ENCODE peak calls at places on chromosomes 3 and 15, in ten cellular contexts. G is NCI-H146; Q is T-helper 17 cell; F is HS-5; K is stimulated activated CD4-positive, alpha-beta T cell treated with anti-CD3 and anti-CD28 coated beads, TNF-alpha, amount 100 ng/mL, for 1 hour; P is hippocampal formation; B is astrocyte of the spinal cord; D is HT-29; R is fibroblast of mammary gland; M is sciatic nerve. S is an unnamed sample.

GRCh38 chr15:33206366-33206765 is 11.9 kb upstream of the FMN1 start:
- DNase-seq in G (no peak), Q (no peak), F (no peak), K (no peak), P (no peak), B (no peak), D (no peak), R (no peak), M (no peak), S (no peak)

GRCh38 chr15:36914962-36915808 is 185.2 kb downstream of the MEIS2 start:
- DNase-seq in G (no peak), Q (no peak), F (no peak), K (no peak), P (no peak), B (no peak), D (no peak), R (no peak), M (no peak), S (no peak)

GRCh38 chr15:80559761-80560160 is 135.3 kb upstream of the ABHD17C start:
- DNase-seq in G (no peak), Q (no peak), F (no peak), K (no peak), P (no peak), B (no peak), D (no peak), R (no peak), M (no peak), S (no peak)

GRCh38 chr3:178551916-178552321 is 15.7 kb downstream of the KCNMB2 start:
- DNase-seq in G (no peak), Q (no peak), F (no peak), K (no peak), P (no peak), B (peak), D (no peak), R (peak), M (no peak), S (no peak)

GRCh38 chr3:22159004-22159695 is 408.1 kb upstream of the ZNF385D start:
- DNase-seq in G (no peak), Q (no peak), F (no peak), K (no peak), P (no peak), B (no peak), D (peak), R (no peak), M (no peak), S (no peak)

GRCh38 chr15:101612676-101613075 is 39.5 kb downstream of the TM2D3 start:
- DNase-seq in G (no peak), Q (no peak), F (no peak), K (no peak), P (no peak), B (no peak), D (no peak), R (no peak), M (no peak), S (no peak)

GRCh38 chr3:78718707-78719106 is 1049.1 kb downstream of the ROBO1 start:
- DNase-seq in G (no peak), Q (no peak), F (no peak), K (no peak), P (no peak), B (no peak), D (no peak), R (no peak), M (no peak), S (no peak)

GRCh38 chr3:30082652-30083051 is 523.7 kb upstream of the TGFBR2 start:
- DNase-seq in G (no peak), Q (no peak), F (no peak), K (no peak), P (no peak), B (no peak), D (no peak), R (no peak), M (no peak), S (no peak)

GRCh38 chr15:91456921-91457320 is 356.9 kb downstream of the SV2B start:
- DNase-seq in G (no peak), Q (no peak), F (no peak), K (no peak), P (no peak), B (peak), D (no peak), R (peak), M (no peak), S (no peak)

GRCh38 chr15:58957101-58957973 is 23.9 kb upstream of the SLTM start:
- DNase-seq in G (peak), Q (peak), F (no peak), K (peak), P (peak), B (peak), D (peak), R (peak), M (no peak), S (peak)

GRCh38 chr3:147371771-147372340 is 34.5 kb downstream of the ZIC4 start:
- DNase-seq in G (no peak), Q (no peak), F (no peak), K (no peak), P (no peak), B (no peak), D (no peak), R (no peak), M (no peak), S (no peak)

GRCh38 chr3:191141728-191142127 is 57.3 kb upstream of the OSTN start:
- DNase-seq in G (no peak), Q (no peak), F (peak), K (no peak), P (no peak), B (peak), D (no peak), R (peak), M (no peak), S (no peak)

GRCh38 chr3:42502429-42503250 is at the start of gene VIPR1:
- DNase-seq in G (peak), Q (peak), F (no peak), K (peak), P (peak), B (no peak), D (peak), R (no peak), M (peak), S (peak)

GRCh38 chr3:126570103-126570541 is 11.4 kb upstream of the C3orf22 start:
- DNase-seq in G (no peak), Q (no peak), F (no peak), K (no peak), P (no peak), B (no peak), D (no peak), R (no peak), M (no peak), S (no peak)

GRCh38 chr15:46312133-46312740 is 677.4 kb downstream of the SQOR start:
- DNase-seq in G (peak), Q (no peak), F (peak), K (peak), P (peak), B (peak), D (peak), R (peak), M (peak), S (no peak)

GRCh38 chr15:70267879-70268278 is 170.2 kb upstream of the TLE3 start:
- DNase-seq in G (no peak), Q (no peak), F (no peak), K (no peak), P (no peak), B (peak), D (no peak), R (peak), M (no peak), S (no peak)

GRCh38 chr15:63374686-63375520 is 6.7 kb downstream of the CA12 start:
- DNase-seq in G (no peak), Q (no peak), F (peak), K (no peak), P (peak), B (peak), D (peak), R (peak), M (no peak), S (no peak)

GRCh38 chr3:71361346-71361745 is 222.2 kb downstream of the FOXP1 start:
- DNase-seq in G (no peak), Q (no peak), F (no peak), K (no peak), P (no peak), B (no peak), D (peak), R (no peak), M (no peak), S (no peak)

GRCh38 chr15:74460298-74460697 is 662 bp downstream of the UBL7 start:
- DNase-seq in G (no peak), Q (no peak), F (no peak), K (no peak), P (no peak), B (no peak), D (no peak), R (no peak), M (no peak), S (no peak)

GRCh38 chr3:46264002-46264401 is 21.7 kb downstream of the CCR3 start:
- DNase-seq in G (no peak), Q (no peak), F (no peak), K (no peak), P (no peak), B (no peak), D (no peak), R (no peak), M (no peak), S (no peak)